ENCODE peak calls at places on chromosome 22, in nine cellular contexts. One of them, this sample, is unnamed.
A peak's percentile ranks its signal among the peaks of the same experiment; 100 is the strongest.

GRCh38 chr22:45529097-45529496 is 26.4 kb downstream of the FBLN1 start:
- DNase-seq in T-helper 9 cell: no peak
- DNase-seq in fibroblast of lung: peak; percentile 93
- DNase-seq in stimulated activated CD8-positive, alpha-beta memory T cell treated with anti-CD3 and anti-CD28 coated beads, Interleukin-2, amount 100 ng/mL, for 48 hours: no peak
- DNase-seq in stimulated activated CD4-positive, alpha-beta T cell treated with anti-CD3 and anti-CD28 coated beads, Interleukin-4, amount 100 ng/mL, for 48 hours: no peak
- DNase-seq in heart right ventricle: no peak
- DNase-seq in cardiac septum: no peak
- DNase-seq in stromal cell of bone marrow: no peak
- DNase-seq in pancreas: no peak
- DNase-seq in this sample: no peak

GRCh38 chr22:31627223-31627731 is 34.7 kb downstream of the PISD start:
- DNase-seq in T-helper 9 cell: no peak
- DNase-seq in fibroblast of lung: no peak
- DNase-seq in stimulated activated CD8-positive, alpha-beta memory T cell treated with anti-CD3 and anti-CD28 coated beads, Interleukin-2, amount 100 ng/mL, for 48 hours: no peak
- DNase-seq in stimulated activated CD4-positive, alpha-beta T cell treated with anti-CD3 and anti-CD28 coated beads, Interleukin-4, amount 100 ng/mL, for 48 hours: no peak
- DNase-seq in heart right ventricle: no peak
- DNase-seq in cardiac septum: no peak
- DNase-seq in stromal cell of bone marrow: no peak
- DNase-seq in pancreas: no peak
- DNase-seq in this sample: no peak

GRCh38 chr22:18076060-18076497 is 1.7 kb upstream of the PEX26 start:
- DNase-seq in T-helper 9 cell: peak; percentile 19
- DNase-seq in fibroblast of lung: peak; percentile 94
- DNase-seq in stimulated activated CD8-positive, alpha-beta memory T cell treated with anti-CD3 and anti-CD28 coated beads, Interleukin-2, amount 100 ng/mL, for 48 hours: no peak
- DNase-seq in stimulated activated CD4-positive, alpha-beta T cell treated with anti-CD3 and anti-CD28 coated beads, Interleukin-4, amount 100 ng/mL, for 48 hours: no peak
- DNase-seq in heart right ventricle: peak; percentile 38
- DNase-seq in cardiac septum: peak; percentile 70
- DNase-seq in stromal cell of bone marrow: peak; percentile 88
- DNase-seq in pancreas: peak; percentile 77
- DNase-seq in this sample: peak; percentile 73

GRCh38 chr22:28989912-28990311 is 71.7 kb downstream of the C22orf31 start:
- DNase-seq in T-helper 9 cell: no peak
- DNase-seq in fibroblast of lung: no peak
- DNase-seq in stimulated activated CD8-positive, alpha-beta memory T cell treated with anti-CD3 and anti-CD28 coated beads, Interleukin-2, amount 100 ng/mL, for 48 hours: no peak
- DNase-seq in stimulated activated CD4-positive, alpha-beta T cell treated with anti-CD3 and anti-CD28 coated beads, Interleukin-4, amount 100 ng/mL, for 48 hours: no peak
- DNase-seq in heart right ventricle: no peak
- DNase-seq in cardiac septum: no peak
- DNase-seq in stromal cell of bone marrow: no peak
- DNase-seq in pancreas: no peak
- DNase-seq in this sample: no peak

GRCh38 chr22:32245042-32245441 is 10.1 kb downstream of the SLC5A4 start:
- DNase-seq in T-helper 9 cell: no peak
- DNase-seq in fibroblast of lung: no peak
- DNase-seq in stimulated activated CD8-positive, alpha-beta memory T cell treated with anti-CD3 and anti-CD28 coated beads, Interleukin-2, amount 100 ng/mL, for 48 hours: no peak
- DNase-seq in stimulated activated CD4-positive, alpha-beta T cell treated with anti-CD3 and anti-CD28 coated beads, Interleukin-4, amount 100 ng/mL, for 48 hours: no peak
- DNase-seq in heart right ventricle: no peak
- DNase-seq in cardiac septum: no peak
- DNase-seq in stromal cell of bone marrow: no peak
- DNase-seq in pancreas: no peak
- DNase-seq in this sample: no peak

GRCh38 chr22:28014141-28015055 is 95.3 kb upstream of the PITPNB start:
- DNase-seq in T-helper 9 cell: no peak
- DNase-seq in fibroblast of lung: no peak
- DNase-seq in stimulated activated CD8-positive, alpha-beta memory T cell treated with anti-CD3 and anti-CD28 coated beads, Interleukin-2, amount 100 ng/mL, for 48 hours: no peak
- DNase-seq in stimulated activated CD4-positive, alpha-beta T cell treated with anti-CD3 and anti-CD28 coated beads, Interleukin-4, amount 100 ng/mL, for 48 hours: no peak
- DNase-seq in heart right ventricle: no peak
- DNase-seq in cardiac septum: no peak
- DNase-seq in stromal cell of bone marrow: no peak
- DNase-seq in pancreas: no peak
- DNase-seq in this sample: no peak

GRCh38 chr22:36123673-36124630 is 36.6 kb downstream of the APOL3 start:
- DNase-seq in T-helper 9 cell: peak; percentile 91
- DNase-seq in fibroblast of lung: peak; percentile 94
- DNase-seq in stimulated activated CD8-positive, alpha-beta memory T cell treated with anti-CD3 and anti-CD28 coated beads, Interleukin-2, amount 100 ng/mL, for 48 hours: peak; percentile 88
- DNase-seq in stimulated activated CD4-positive, alpha-beta T cell treated with anti-CD3 and anti-CD28 coated beads, Interleukin-4, amount 100 ng/mL, for 48 hours: peak; percentile 90
- DNase-seq in heart right ventricle: peak; percentile 96
- DNase-seq in cardiac septum: peak; percentile 96
- DNase-seq in stromal cell of bone marrow: peak; percentile 88
- DNase-seq in pancreas: peak; percentile 96
- DNase-seq in this sample: peak; percentile 97

GRCh38 chr22:23058481-23059336 is 11.6 kb upstream of the GNAZ start:
- DNase-seq in T-helper 9 cell: no peak
- DNase-seq in fibroblast of lung: no peak
- DNase-seq in stimulated activated CD8-positive, alpha-beta memory T cell treated with anti-CD3 and anti-CD28 coated beads, Interleukin-2, amount 100 ng/mL, for 48 hours: no peak
- DNase-seq in stimulated activated CD4-positive, alpha-beta T cell treated with anti-CD3 and anti-CD28 coated beads, Interleukin-4, amount 100 ng/mL, for 48 hours: no peak
- DNase-seq in heart right ventricle: no peak
- DNase-seq in cardiac septum: peak; percentile 36
- DNase-seq in stromal cell of bone marrow: no peak
- DNase-seq in pancreas: peak; percentile 5
- DNase-seq in this sample: no peak

GRCh38 chr22:44493206-44493605 is 4.8 kb downstream of the RTL6 start:
- DNase-seq in T-helper 9 cell: no peak
- DNase-seq in fibroblast of lung: no peak
- DNase-seq in stimulated activated CD8-positive, alpha-beta memory T cell treated with anti-CD3 and anti-CD28 coated beads, Interleukin-2, amount 100 ng/mL, for 48 hours: no peak
- DNase-seq in stimulated activated CD4-positive, alpha-beta T cell treated with anti-CD3 and anti-CD28 coated beads, Interleukin-4, amount 100 ng/mL, for 48 hours: no peak
- DNase-seq in heart right ventricle: no peak
- DNase-seq in cardiac septum: no peak
- DNase-seq in stromal cell of bone marrow: no peak
- DNase-seq in pancreas: no peak
- DNase-seq in this sample: no peak

GRCh38 chr22:39463931-39464390 is 7.1 kb downstream of the MGAT3 start:
- DNase-seq in T-helper 9 cell: no peak
- DNase-seq in fibroblast of lung: peak; percentile 18
- DNase-seq in stimulated activated CD8-positive, alpha-beta memory T cell treated with anti-CD3 and anti-CD28 coated beads, Interleukin-2, amount 100 ng/mL, for 48 hours: no peak
- DNase-seq in stimulated activated CD4-positive, alpha-beta T cell treated with anti-CD3 and anti-CD28 coated beads, Interleukin-4, amount 100 ng/mL, for 48 hours: no peak
- DNase-seq in heart right ventricle: no peak
- DNase-seq in cardiac septum: peak; percentile 84
- DNase-seq in stromal cell of bone marrow: no peak
- DNase-seq in pancreas: no peak
- DNase-seq in this sample: peak; percentile 74

GRCh38 chr22:28015676-28016601 is 96.9 kb upstream of the PITPNB start:
- DNase-seq in T-helper 9 cell: no peak
- DNase-seq in fibroblast of lung: no peak
- DNase-seq in stimulated activated CD8-positive, alpha-beta memory T cell treated with anti-CD3 and anti-CD28 coated beads, Interleukin-2, amount 100 ng/mL, for 48 hours: no peak
- DNase-seq in stimulated activated CD4-positive, alpha-beta T cell treated with anti-CD3 and anti-CD28 coated beads, Interleukin-4, amount 100 ng/mL, for 48 hours: no peak
- DNase-seq in heart right ventricle: no peak
- DNase-seq in cardiac septum: peak; percentile 67
- DNase-seq in stromal cell of bone marrow: no peak
- DNase-seq in pancreas: no peak
- DNase-seq in this sample: no peak

GRCh38 chr22:42101186-42101585 is 10.6 kb upstream of the NDUFA6 start:
- DNase-seq in T-helper 9 cell: no peak
- DNase-seq in fibroblast of lung: no peak
- DNase-seq in stimulated activated CD8-positive, alpha-beta memory T cell treated with anti-CD3 and anti-CD28 coated beads, Interleukin-2, amount 100 ng/mL, for 48 hours: no peak
- DNase-seq in stimulated activated CD4-positive, alpha-beta T cell treated with anti-CD3 and anti-CD28 coated beads, Interleukin-4, amount 100 ng/mL, for 48 hours: no peak
- DNase-seq in heart right ventricle: no peak
- DNase-seq in cardiac septum: no peak
- DNase-seq in stromal cell of bone marrow: no peak
- DNase-seq in pancreas: no peak
- DNase-seq in this sample: no peak

GRCh38 chr22:27880778-27881394 is 38.2 kb downstream of the PITPNB start:
- DNase-seq in T-helper 9 cell: no peak
- DNase-seq in fibroblast of lung: peak; percentile 89
- DNase-seq in stimulated activated CD8-positive, alpha-beta memory T cell treated with anti-CD3 and anti-CD28 coated beads, Interleukin-2, amount 100 ng/mL, for 48 hours: no peak
- DNase-seq in stimulated activated CD4-positive, alpha-beta T cell treated with anti-CD3 and anti-CD28 coated beads, Interleukin-4, amount 100 ng/mL, for 48 hours: no peak
- DNase-seq in heart right ventricle: no peak
- DNase-seq in cardiac septum: no peak
- DNase-seq in stromal cell of bone marrow: peak; percentile 60
- DNase-seq in pancreas: peak; percentile 49
- DNase-seq in this sample: peak; percentile 57

GRCh38 chr22:49693416-49693815 is 134.3 kb downstream of the BRD1 start:
- DNase-seq in T-helper 9 cell: no peak
- DNase-seq in fibroblast of lung: no peak
- DNase-seq in stimulated activated CD8-positive, alpha-beta memory T cell treated with anti-CD3 and anti-CD28 coated beads, Interleukin-2, amount 100 ng/mL, for 48 hours: no peak
- DNase-seq in stimulated activated CD4-positive, alpha-beta T cell treated with anti-CD3 and anti-CD28 coated beads, Interleukin-4, amount 100 ng/mL, for 48 hours: no peak
- DNase-seq in heart right ventricle: no peak
- DNase-seq in cardiac septum: no peak
- DNase-seq in stromal cell of bone marrow: no peak
- DNase-seq in pancreas: no peak
- DNase-seq in this sample: no peak

GRCh38 chr22:45998638-45999378 is 21.8 kb upstream of the WNT7B start:
- DNase-seq in T-helper 9 cell: no peak
- DNase-seq in fibroblast of lung: no peak
- DNase-seq in stimulated activated CD8-positive, alpha-beta memory T cell treated with anti-CD3 and anti-CD28 coated beads, Interleukin-2, amount 100 ng/mL, for 48 hours: no peak
- DNase-seq in stimulated activated CD4-positive, alpha-beta T cell treated with anti-CD3 and anti-CD28 coated beads, Interleukin-4, amount 100 ng/mL, for 48 hours: no peak
- DNase-seq in heart right ventricle: no peak
- DNase-seq in cardiac septum: no peak
- DNase-seq in stromal cell of bone marrow: no peak
- DNase-seq in pancreas: no peak
- DNase-seq in this sample: no peak

GRCh38 chr22:46551321-46551720 is 13.9 kb upstream of the CELSR1 start:
- DNase-seq in T-helper 9 cell: no peak
- DNase-seq in fibroblast of lung: no peak
- DNase-seq in stimulated activated CD8-positive, alpha-beta memory T cell treated with anti-CD3 and anti-CD28 coated beads, Interleukin-2, amount 100 ng/mL, for 48 hours: no peak
- DNase-seq in stimulated activated CD4-positive, alpha-beta T cell treated with anti-CD3 and anti-CD28 coated beads, Interleukin-4, amount 100 ng/mL, for 48 hours: no peak
- DNase-seq in heart right ventricle: no peak
- DNase-seq in cardiac septum: no peak
- DNase-seq in stromal cell of bone marrow: no peak
- DNase-seq in pancreas: no peak
- DNase-seq in this sample: no peak

GRCh38 chr22:44915441-44915840 is 94.4 kb downstream of the PHF21B start:
- DNase-seq in T-helper 9 cell: no peak
- DNase-seq in fibroblast of lung: no peak
- DNase-seq in stimulated activated CD8-positive, alpha-beta memory T cell treated with anti-CD3 and anti-CD28 coated beads, Interleukin-2, amount 100 ng/mL, for 48 hours: no peak
- DNase-seq in stimulated activated CD4-positive, alpha-beta T cell treated with anti-CD3 and anti-CD28 coated beads, Interleukin-4, amount 100 ng/mL, for 48 hours: no peak
- DNase-seq in heart right ventricle: no peak
- DNase-seq in cardiac septum: peak; percentile 43
- DNase-seq in stromal cell of bone marrow: no peak
- DNase-seq in pancreas: no peak
- DNase-seq in this sample: no peak

GRCh38 chr22:19805821-19806212 is 45.2 kb downstream of the TBX1 start:
- DNase-seq in T-helper 9 cell: no peak
- DNase-seq in fibroblast of lung: no peak
- DNase-seq in stimulated activated CD8-positive, alpha-beta memory T cell treated with anti-CD3 and anti-CD28 coated beads, Interleukin-2, amount 100 ng/mL, for 48 hours: no peak
- DNase-seq in stimulated activated CD4-positive, alpha-beta T cell treated with anti-CD3 and anti-CD28 coated beads, Interleukin-4, amount 100 ng/mL, for 48 hours: no peak
- DNase-seq in heart right ventricle: no peak
- DNase-seq in cardiac septum: no peak
- DNase-seq in stromal cell of bone marrow: no peak
- DNase-seq in pancreas: no peak
- DNase-seq in this sample: no peak

GRCh38 chr22:46131151-46131587 is 19.2 kb upstream of the PPARA start:
- DNase-seq in T-helper 9 cell: no peak
- DNase-seq in fibroblast of lung: no peak
- DNase-seq in stimulated activated CD8-positive, alpha-beta memory T cell treated with anti-CD3 and anti-CD28 coated beads, Interleukin-2, amount 100 ng/mL, for 48 hours: no peak
- DNase-seq in stimulated activated CD4-positive, alpha-beta T cell treated with anti-CD3 and anti-CD28 coated beads, Interleukin-4, amount 100 ng/mL, for 48 hours: no peak
- DNase-seq in heart right ventricle: peak; percentile 12
- DNase-seq in cardiac septum: no peak
- DNase-seq in stromal cell of bone marrow: no peak
- DNase-seq in pancreas: no peak
- DNase-seq in this sample: no peak

GRCh38 chr22:45720875-45721378 is 49.3 kb downstream of the ATXN10 start:
- DNase-seq in T-helper 9 cell: no peak
- DNase-seq in fibroblast of lung: no peak
- DNase-seq in stimulated activated CD8-positive, alpha-beta memory T cell treated with anti-CD3 and anti-CD28 coated beads, Interleukin-2, amount 100 ng/mL, for 48 hours: no peak
- DNase-seq in stimulated activated CD4-positive, alpha-beta T cell treated with anti-CD3 and anti-CD28 coated beads, Interleukin-4, amount 100 ng/mL, for 48 hours: no peak
- DNase-seq in heart right ventricle: no peak
- DNase-seq in cardiac septum: no peak
- DNase-seq in stromal cell of bone marrow: no peak
- DNase-seq in pancreas: no peak
- DNase-seq in this sample: no peak

GRCh38 chr22:50174382-50175190 is 4.1 kb downstream of the PANX2 start:
- DNase-seq in T-helper 9 cell: no peak
- DNase-seq in fibroblast of lung: no peak
- DNase-seq in stimulated activated CD8-positive, alpha-beta memory T cell treated with anti-CD3 and anti-CD28 coated beads, Interleukin-2, amount 100 ng/mL, for 48 hours: no peak
- DNase-seq in stimulated activated CD4-positive, alpha-beta T cell treated with anti-CD3 and anti-CD28 coated beads, Interleukin-4, amount 100 ng/mL, for 48 hours: no peak
- DNase-seq in heart right ventricle: no peak
- DNase-seq in cardiac septum: no peak
- DNase-seq in stromal cell of bone marrow: no peak
- DNase-seq in pancreas: no peak
- DNase-seq in this sample: no peak

GRCh38 chr22:30444632-30445437 is 19.3 kb downstream of the MTFP1 start:
- DNase-seq in T-helper 9 cell: peak; percentile 26
- DNase-seq in fibroblast of lung: peak; percentile 59
- DNase-seq in stimulated activated CD8-positive, alpha-beta memory T cell treated with anti-CD3 and anti-CD28 coated beads, Interleukin-2, amount 100 ng/mL, for 48 hours: peak; percentile 32
- DNase-seq in stimulated activated CD4-positive, alpha-beta T cell treated with anti-CD3 and anti-CD28 coated beads, Interleukin-4, amount 100 ng/mL, for 48 hours: peak; percentile 56
- DNase-seq in heart right ventricle: no peak
- DNase-seq in cardiac septum: no peak
- DNase-seq in stromal cell of bone marrow: no peak
- DNase-seq in pancreas: peak; percentile 72
- DNase-seq in this sample: peak; percentile 46

GRCh38 chr22:44363980-44364749 is 51.4 kb upstream of the SHISAL1 start:
- DNase-seq in T-helper 9 cell: no peak
- DNase-seq in fibroblast of lung: no peak
- DNase-seq in stimulated activated CD8-positive, alpha-beta memory T cell treated with anti-CD3 and anti-CD28 coated beads, Interleukin-2, amount 100 ng/mL, for 48 hours: no peak
- DNase-seq in stimulated activated CD4-positive, alpha-beta T cell treated with anti-CD3 and anti-CD28 coated beads, Interleukin-4, amount 100 ng/mL, for 48 hours: no peak
- DNase-seq in heart right ventricle: peak; percentile 52
- DNase-seq in cardiac septum: no peak
- DNase-seq in stromal cell of bone marrow: no peak
- DNase-seq in pancreas: no peak
- DNase-seq in this sample: no peak

GRCh38 chr22:50141891-50142363 is 28.6 kb upstream of the PANX2 start:
- DNase-seq in T-helper 9 cell: no peak
- DNase-seq in fibroblast of lung: peak; percentile 70
- DNase-seq in stimulated activated CD8-positive, alpha-beta memory T cell treated with anti-CD3 and anti-CD28 coated beads, Interleukin-2, amount 100 ng/mL, for 48 hours: no peak
- DNase-seq in stimulated activated CD4-positive, alpha-beta T cell treated with anti-CD3 and anti-CD28 coated beads, Interleukin-4, amount 100 ng/mL, for 48 hours: no peak
- DNase-seq in heart right ventricle: no peak
- DNase-seq in cardiac septum: no peak
- DNase-seq in stromal cell of bone marrow: no peak
- DNase-seq in pancreas: no peak
- DNase-seq in this sample: no peak

GRCh38 chr22:19975707-19976035 is 34.1 kb upstream of the TXNRD2 start:
- DNase-seq in T-helper 9 cell: no peak
- DNase-seq in fibroblast of lung: no peak
- DNase-seq in stimulated activated CD8-positive, alpha-beta memory T cell treated with anti-CD3 and anti-CD28 coated beads, Interleukin-2, amount 100 ng/mL, for 48 hours: no peak
- DNase-seq in stimulated activated CD4-positive, alpha-beta T cell treated with anti-CD3 and anti-CD28 coated beads, Interleukin-4, amount 100 ng/mL, for 48 hours: no peak
- DNase-seq in heart right ventricle: no peak
- DNase-seq in cardiac septum: no peak
- DNase-seq in stromal cell of bone marrow: no peak
- DNase-seq in pancreas: no peak
- DNase-seq in this sample: no peak

GRCh38 chr22:35476341-35476740 is 64.3 kb upstream of the RASD2 start:
- DNase-seq in T-helper 9 cell: no peak
- DNase-seq in fibroblast of lung: no peak
- DNase-seq in stimulated activated CD8-positive, alpha-beta memory T cell treated with anti-CD3 and anti-CD28 coated beads, Interleukin-2, amount 100 ng/mL, for 48 hours: no peak
- DNase-seq in stimulated activated CD4-positive, alpha-beta T cell treated with anti-CD3 and anti-CD28 coated beads, Interleukin-4, amount 100 ng/mL, for 48 hours: no peak
- DNase-seq in heart right ventricle: no peak
- DNase-seq in cardiac septum: no peak
- DNase-seq in stromal cell of bone marrow: no peak
- DNase-seq in pancreas: no peak
- DNase-seq in this sample: no peak

GRCh38 chr22:45638834-45639746 is 32.5 kb upstream of the ATXN10 start:
- DNase-seq in T-helper 9 cell: no peak
- DNase-seq in fibroblast of lung: peak; percentile 55
- DNase-seq in stimulated activated CD8-positive, alpha-beta memory T cell treated with anti-CD3 and anti-CD28 coated beads, Interleukin-2, amount 100 ng/mL, for 48 hours: no peak
- DNase-seq in stimulated activated CD4-positive, alpha-beta T cell treated with anti-CD3 and anti-CD28 coated beads, Interleukin-4, amount 100 ng/mL, for 48 hours: no peak
- DNase-seq in heart right ventricle: peak; percentile 50
- DNase-seq in cardiac septum: peak; percentile 71
- DNase-seq in stromal cell of bone marrow: peak; percentile 31
- DNase-seq in pancreas: no peak
- DNase-seq in this sample: peak; percentile 79

GRCh38 chr22:46484156-46484860 is 53.1 kb downstream of the CELSR1 start:
- DNase-seq in T-helper 9 cell: no peak
- DNase-seq in fibroblast of lung: no peak
- DNase-seq in stimulated activated CD8-positive, alpha-beta memory T cell treated with anti-CD3 and anti-CD28 coated beads, Interleukin-2, amount 100 ng/mL, for 48 hours: no peak
- DNase-seq in stimulated activated CD4-positive, alpha-beta T cell treated with anti-CD3 and anti-CD28 coated beads, Interleukin-4, amount 100 ng/mL, for 48 hours: no peak
- DNase-seq in heart right ventricle: no peak
- DNase-seq in cardiac septum: no peak
- DNase-seq in stromal cell of bone marrow: no peak
- DNase-seq in pancreas: no peak
- DNase-seq in this sample: no peak

GRCh38 chr22:16970446-16970845 is 37.6 kb downstream of the GAB4 start:
- DNase-seq in T-helper 9 cell: no peak
- DNase-seq in fibroblast of lung: no peak
- DNase-seq in stimulated activated CD8-positive, alpha-beta memory T cell treated with anti-CD3 and anti-CD28 coated beads, Interleukin-2, amount 100 ng/mL, for 48 hours: no peak
- DNase-seq in stimulated activated CD4-positive, alpha-beta T cell treated with anti-CD3 and anti-CD28 coated beads, Interleukin-4, amount 100 ng/mL, for 48 hours: no peak
- DNase-seq in heart right ventricle: no peak
- DNase-seq in cardiac septum: no peak
- DNase-seq in stromal cell of bone marrow: no peak
- DNase-seq in pancreas: no peak
- DNase-seq in this sample: no peak

GRCh38 chr22:30459206-30460052 is 12.4 kb downstream of the SEC14L3 start:
- DNase-seq in T-helper 9 cell: no peak
- DNase-seq in fibroblast of lung: peak; percentile 14
- DNase-seq in stimulated activated CD8-positive, alpha-beta memory T cell treated with anti-CD3 and anti-CD28 coated beads, Interleukin-2, amount 100 ng/mL, for 48 hours: no peak
- DNase-seq in stimulated activated CD4-positive, alpha-beta T cell treated with anti-CD3 and anti-CD28 coated beads, Interleukin-4, amount 100 ng/mL, for 48 hours: no peak
- DNase-seq in heart right ventricle: no peak
- DNase-seq in cardiac septum: no peak
- DNase-seq in stromal cell of bone marrow: no peak
- DNase-seq in pancreas: no peak
- DNase-seq in this sample: no peak

GRCh38 chr22:40258463-40259046 is 80.8 kb downstream of the TNRC6B start:
- DNase-seq in T-helper 9 cell: no peak
- DNase-seq in fibroblast of lung: peak; percentile 20
- DNase-seq in stimulated activated CD8-positive, alpha-beta memory T cell treated with anti-CD3 and anti-CD28 coated beads, Interleukin-2, amount 100 ng/mL, for 48 hours: no peak
- DNase-seq in stimulated activated CD4-positive, alpha-beta T cell treated with anti-CD3 and anti-CD28 coated beads, Interleukin-4, amount 100 ng/mL, for 48 hours: no peak
- DNase-seq in heart right ventricle: no peak
- DNase-seq in cardiac septum: no peak
- DNase-seq in stromal cell of bone marrow: no peak
- DNase-seq in pancreas: no peak
- DNase-seq in this sample: no peak